ENCODE peak calls at places on chromosomes 3 and 15, in ten cellular contexts. One of them, this sample, is unnamed.

GRCh38 chr3:8451696-8452095 is 49.9 kb upstream of the LMCD1 start:
- DNase-seq in NCI-H1092 treated with DMSO at 0.1 percent for 48 hours: no peak
- DNase-seq in GDM1: no peak
- DNase-seq in uterus: no peak
- DNase-seq in AG08396: no peak
- DNase-seq in nephron progenitor cell: no peak
- DNase-seq in CD4-positive, alpha-beta T cell: no peak
- DNase-seq in mammary epithelial cell: no peak
- DNase-seq in GM12865: no peak
- DNase-seq in fibroblast of lung: peak
- DNase-seq in this sample: no peak

GRCh38 chr15:72859757-72860145 is 76.2 kb upstream of the ADPGK start:
- DNase-seq in mammary epithelial cell: no peak
- DNase-seq in GM12865: no peak
- DNase-seq in uterus: no peak
- DNase-seq in CD4-positive, alpha-beta T cell: no peak
- DNase-seq in AG08396: no peak
- DNase-seq in NCI-H1092 treated with DMSO at 0.1 percent for 48 hours: no peak
- DNase-seq in GDM1: no peak
- DNase-seq in nephron progenitor cell: no peak
- DNase-seq in fibroblast of lung: no peak
- DNase-seq in this sample: no peak

GRCh38 chr3:123883656-123884257 is 375 bp downstream of the MYLK start:
- DNase-seq in GDM1: no peak
- DNase-seq in mammary epithelial cell: peak
- DNase-seq in NCI-H1092 treated with DMSO at 0.1 percent for 48 hours: no peak
- DNase-seq in nephron progenitor cell: peak
- DNase-seq in fibroblast of lung: peak
- DNase-seq in GM12865: no peak
- DNase-seq in CD4-positive, alpha-beta T cell: no peak
- DNase-seq in uterus: peak
- DNase-seq in AG08396: peak
- DNase-seq in this sample: no peak

GRCh38 chr3:192816274-192816853 is 89.0 kb upstream of the FGF12 start:
- DNase-seq in GM12865: peak
- DNase-seq in NCI-H1092 treated with DMSO at 0.1 percent for 48 hours: peak
- DNase-seq in GDM1: no peak
- DNase-seq in uterus: no peak
- DNase-seq in mammary epithelial cell: peak
- DNase-seq in CD4-positive, alpha-beta T cell: no peak
- DNase-seq in nephron progenitor cell: peak
- DNase-seq in fibroblast of lung: peak
- DNase-seq in AG08396: peak
- DNase-seq in this sample: peak

GRCh38 chr15:68431792-68432401 is at the start of gene ITGA11:
- DNase-seq in GDM1: no peak
- DNase-seq in NCI-H1092 treated with DMSO at 0.1 percent for 48 hours: peak
- DNase-seq in mammary epithelial cell: peak
- DNase-seq in fibroblast of lung: peak
- DNase-seq in nephron progenitor cell: peak
- DNase-seq in uterus: peak
- DNase-seq in AG08396: peak
- DNase-seq in CD4-positive, alpha-beta T cell: no peak
- DNase-seq in GM12865: peak
- DNase-seq in this sample: peak

GRCh38 chr3:42556089-42556632 is 25.6 kb downstream of the SEC22C start:
- DNase-seq in uterus: no peak
- DNase-seq in nephron progenitor cell: no peak
- DNase-seq in AG08396: no peak
- DNase-seq in NCI-H1092 treated with DMSO at 0.1 percent for 48 hours: no peak
- DNase-seq in CD4-positive, alpha-beta T cell: peak
- DNase-seq in mammary epithelial cell: peak
- DNase-seq in fibroblast of lung: no peak
- DNase-seq in GM12865: peak
- DNase-seq in GDM1: no peak
- DNase-seq in this sample: no peak

GRCh38 chr3:8536106-8537052 is 34.8 kb downstream of the LMCD1 start:
- DNase-seq in nephron progenitor cell: no peak
- DNase-seq in CD4-positive, alpha-beta T cell: no peak
- DNase-seq in uterus: no peak
- DNase-seq in GM12865: no peak
- DNase-seq in fibroblast of lung: peak
- DNase-seq in mammary epithelial cell: no peak
- DNase-seq in GDM1: no peak
- DNase-seq in AG08396: peak
- DNase-seq in NCI-H1092 treated with DMSO at 0.1 percent for 48 hours: no peak
- DNase-seq in this sample: no peak

GRCh38 chr3:4935347-4935746 is 43.9 kb upstream of the BHLHE40 start:
- DNase-seq in GDM1: no peak
- DNase-seq in uterus: no peak
- DNase-seq in NCI-H1092 treated with DMSO at 0.1 percent for 48 hours: no peak
- DNase-seq in nephron progenitor cell: no peak
- DNase-seq in AG08396: no peak
- DNase-seq in GM12865: peak
- DNase-seq in fibroblast of lung: peak
- DNase-seq in mammary epithelial cell: peak
- DNase-seq in CD4-positive, alpha-beta T cell: no peak
- DNase-seq in this sample: no peak

GRCh38 chr3:172617013-172617706 is 93.7 kb downstream of the NCEH1 start:
- DNase-seq in CD4-positive, alpha-beta T cell: no peak
- DNase-seq in GDM1: no peak
- DNase-seq in GM12865: no peak
- DNase-seq in mammary epithelial cell: no peak
- DNase-seq in AG08396: no peak
- DNase-seq in NCI-H1092 treated with DMSO at 0.1 percent for 48 hours: no peak
- DNase-seq in nephron progenitor cell: no peak
- DNase-seq in fibroblast of lung: no peak
- DNase-seq in uterus: no peak
- DNase-seq in this sample: no peak

This sample was measured in T47D.